ENCODE peak calls at places on chromosomes 7 and 10, in eight cellular contexts. E is choroid plexus epithelial cell, X is cardiac fibroblast, A is cardiac muscle cell, P is fibroblast of mammary gland, O is astrocyte of the spinal cord, V is sigmoid colon, C is uterus. Q is an unnamed sample.

GRCh38 chr7:47452715-47453092 is 129.2 kb downstream of the TNS3 start:
- DNase-seq in C (no peak), X (no peak), A (no peak), E (no peak), P (no peak), V (no peak), O (peak), Q (no peak)

GRCh38 chr7:2231992-2232765 is 566 bp downstream of the MAD1L1 start:
- DNase-seq in E (peak), C (no peak), A (peak), P (no peak), X (no peak), V (no peak), O (no peak), Q (peak)

GRCh38 chr10:132886211-132887099 is 55.9 kb downstream of the CFAP46 start:
- DNase-seq in C (no peak), P (no peak), O (no peak), A (no peak), E (peak), V (peak), X (no peak), Q (no peak)

GRCh38 chr7:143048827-143049226 is 3.3 kb upstream of the OR6V1 start:
- DNase-seq in V (no peak), C (no peak), E (no peak), X (no peak), O (no peak), P (peak), A (no peak), Q (no peak)

GRCh38 chr7:115328018-115328417 is 406.1 kb downstream of the MDFIC start:
- DNase-seq in E (no peak), V (no peak), C (no peak), A (no peak), O (peak), P (peak), X (no peak), Q (no peak)

GRCh38 chr10:23994459-23995046 is 214.4 kb upstream of the KIAA1217 start:
- DNase-seq in O (peak), C (peak), X (peak), A (peak), P (peak), V (no peak), E (peak), Q (peak)

GRCh38 chr7:118006979-118007378 is 133.7 kb upstream of the CTTNBP2 start:
- DNase-seq in O (no peak), E (peak), C (no peak), X (no peak), A (no peak), P (no peak), V (no peak), Q (no peak)

GRCh38 chr10:101140950-101141621 is 10.0 kb downstream of the TLX1 start:
- DNase-seq in C (no peak), O (no peak), P (no peak), A (no peak), X (no peak), V (peak), E (no peak), Q (no peak)

GRCh38 chr7:142355328-142355727 is 97.5 kb upstream of the PRSS58 start:
- DNase-seq in C (no peak), E (no peak), P (peak), A (no peak), O (no peak), V (no peak), X (no peak), Q (no peak)

GRCh38 chr7:2018786-2019692 is 213.7 kb downstream of the MAD1L1 start:
- DNase-seq in O (peak), X (peak), E (peak), P (peak), C (peak), A (peak), V (peak), Q (peak)

GRCh38 chr7:74083117-74083876 is at the start of gene LIMK1:
- DNase-seq in P (peak), O (peak), V (peak), E (peak), C (peak), X (peak), A (peak), Q (peak)

DNA sequence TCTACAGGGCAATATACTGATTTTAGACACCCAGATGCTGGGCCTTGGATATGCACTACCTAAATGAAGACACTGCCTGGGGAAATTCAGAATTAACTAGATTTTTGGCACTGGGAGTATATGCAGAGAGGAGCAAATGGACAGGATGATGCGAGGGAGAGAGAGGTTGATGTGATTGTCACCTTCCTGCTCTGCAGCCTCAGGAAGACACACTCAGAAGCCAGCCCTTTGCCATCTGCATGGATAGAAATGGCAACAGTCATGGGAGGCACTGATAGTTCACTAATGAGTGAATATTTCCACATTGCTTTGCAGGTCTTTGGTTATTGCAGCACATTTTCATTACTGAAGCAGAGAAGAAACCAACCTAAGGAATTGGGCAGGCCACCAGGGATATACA is 397.2 kb upstream of the NFE2L3 start:
- DNase-seq in P (no peak), X (no peak), C (no peak), V (no peak), E (no peak), A (no peak), O (no peak), Q (no peak)
- H3K4me3 ChIP-seq in P (no peak), X (no peak), C (no peak), V (no peak), E (no peak), A (no peak), O (no peak), Q (no peak)

DNA sequence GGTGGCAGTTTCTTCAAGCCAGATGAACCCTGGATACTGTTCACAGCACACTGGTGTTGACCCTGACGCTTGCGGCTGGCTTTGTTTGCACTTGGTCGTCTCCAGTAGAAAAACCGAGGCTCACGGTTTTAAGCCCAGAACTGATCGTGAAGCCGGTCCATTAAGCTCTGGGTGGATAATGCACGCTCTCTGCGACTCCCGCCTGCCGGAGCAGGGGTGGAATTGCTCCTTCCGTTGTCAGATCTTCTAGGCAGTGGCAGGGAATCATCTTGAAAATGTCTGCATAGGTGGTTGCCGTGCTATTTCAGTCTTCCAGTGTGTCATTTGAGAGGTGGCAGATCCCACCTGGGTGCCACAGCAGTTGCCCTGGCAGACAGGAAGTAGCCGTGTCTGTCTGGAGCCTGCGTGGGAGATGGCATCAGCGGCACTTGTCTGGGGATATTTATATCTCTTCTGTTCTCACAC is 35.9 kb upstream of the AP5Z1 start:
- DNase-seq in A (no peak), X (peak), P (peak), C (peak), O (peak), V (no peak), E (peak), Q (peak)
- TF ChIP-seq CTCF in A (peak), X (peak), P (peak), C (peak), O (peak), V (peak), E (peak), Q (peak)

GRCh38 chr10:54904833-54905232 is 103.8 kb upstream of the PCDH15 start:
- DNase-seq in O (no peak), A (no peak), P (no peak), E (no peak), V (no peak), C (no peak), X (no peak), Q (no peak)
- H3K4me3 ChIP-seq in O (no peak), A (no peak), P (no peak), E (no peak), V (no peak), C (no peak), X (no peak), Q (no peak)

GRCh38 chr7:44638611-44639557 is 32.5 kb downstream of the OGDH start:
- DNase-seq in V (peak), P (peak), C (peak), A (no peak), E (peak), O (peak), X (peak), Q (peak)
- TF ChIP-seq CTCF in V (no peak), P (no peak), C (no peak), A (no peak), E (no peak), O (no peak), X (no peak), Q (no peak)

DNA sequence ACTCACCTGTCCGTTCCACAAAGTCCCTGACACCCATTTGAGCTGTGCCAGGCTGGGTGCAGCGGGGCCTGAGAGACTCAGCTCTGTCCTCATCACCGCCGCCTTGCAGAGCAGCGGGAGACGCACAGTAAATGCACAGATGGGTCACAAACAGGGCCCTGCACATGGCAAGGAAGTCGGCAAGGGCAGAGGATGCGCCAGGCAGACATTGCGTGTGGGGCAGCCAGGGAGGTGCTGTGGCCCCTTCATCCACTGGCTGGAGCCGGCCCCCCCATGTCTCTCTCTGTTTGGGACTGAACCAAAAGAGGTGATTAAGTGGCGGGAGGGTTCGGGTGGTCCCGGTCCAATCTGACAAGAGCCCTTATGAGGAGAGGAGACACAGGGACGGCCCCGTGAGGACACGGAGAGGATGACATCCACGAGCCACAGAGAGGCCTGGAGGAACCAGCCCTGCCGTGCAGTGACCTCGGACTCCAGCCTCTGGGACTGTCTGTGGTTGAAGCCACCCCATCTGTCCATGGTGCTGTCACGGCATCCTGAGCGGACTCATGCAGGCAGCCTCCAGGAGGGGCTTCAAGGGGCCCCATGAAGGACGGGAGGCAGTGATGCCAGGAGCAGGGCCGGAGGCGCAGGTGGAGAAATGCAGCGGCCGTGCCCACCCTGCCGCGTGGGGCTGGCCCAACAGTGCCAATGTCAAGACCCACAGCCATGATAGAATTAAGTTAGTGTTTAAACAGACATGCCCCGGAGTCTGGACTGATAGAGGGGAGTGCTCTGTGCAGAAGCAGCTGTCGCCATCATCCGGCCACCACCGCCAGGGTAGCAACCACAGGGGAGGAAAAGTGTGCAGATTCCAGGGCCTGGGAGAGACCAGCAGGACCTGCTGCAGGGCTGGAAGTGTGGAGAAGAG is 28.4 kb upstream of the FOXL3 start:
- DNase-seq in X (no peak), P (no peak), V (no peak), E (no peak), O (no peak), A (no peak), C (no peak), Q (no peak)
- H3K4me3 ChIP-seq in X (no peak), P (no peak), V (no peak), E (no peak), O (no peak), A (no peak), C (no peak), Q (no peak)

GRCh38 chr10:85993140-85993539 is 373.5 kb downstream of the GRID1 start:
- DNase-seq in E (no peak), X (no peak), C (no peak), A (no peak), P (no peak), V (no peak), O (no peak), Q (no peak)

GRCh38 chr10:85997544-85997943 is 369.1 kb downstream of the GRID1 start:
- DNase-seq in X (no peak), O (no peak), V (no peak), C (no peak), A (no peak), P (no peak), E (no peak), Q (no peak)

GRCh38 chr10:85993840-85994507 is 372.6 kb downstream of the GRID1 start:
- DNase-seq in C (no peak), E (no peak), P (no peak), O (no peak), X (no peak), V (no peak), A (no peak), Q (no peak)

GRCh38 chr10:85992324-85992723 is 374.3 kb downstream of the GRID1 start:
- DNase-seq in C (no peak), P (no peak), E (no peak), O (no peak), X (no peak), V (no peak), A (no peak), Q (no peak)

GRCh38 chr10:85995791-85996190 is 370.8 kb downstream of the GRID1 start:
- DNase-seq in C (no peak), X (peak), A (peak), P (peak), V (no peak), O (peak), E (peak), Q (peak)
- TF ChIP-seq CTCF in C (no peak), X (no peak), A (peak), P (peak), V (no peak), O (peak), E (peak), Q (no peak)